ENCODE peak calls at places on chromosomes 2 and 18, in nine cellular contexts. L, Q, C, U, E, Y, Z, D and I are unnamed samples.

GRCh38 chr18:3266062-3266608 is 4.2 kb downstream of the MYL12B start:
- DNase-seq in L (no peak), D (no peak), C (no peak), U (no peak), Q (no peak), Y (no peak), Z (no peak), E (no peak), I (no peak)

GRCh38 chr18:3008546-3008945 is 4.4 kb downstream of the LPIN2 start:
- DNase-seq in E (peak; percentile 28), Q (peak; percentile 20), Z (no peak), U (peak; percentile 37), Y (peak; percentile 14), D (no peak), C (no peak), L (peak; percentile 29), I (no peak)

GRCh38 chr18:74796928-74797576 is 199.4 kb downstream of the ZNF407 start:
- DNase-seq in Q (peak; percentile 36), U (no peak), L (peak; percentile 50), Y (peak; percentile 34), E (peak; percentile 39), D (no peak), Z (no peak), C (no peak), I (peak; percentile 22)

GRCh38 chr18:4960578-4960977 is 236.5 kb downstream of the AKAIN1 start:
- DNase-seq in U (no peak), L (no peak), C (no peak), Y (no peak), E (no peak), Q (no peak), Z (no peak), D (no peak), I (no peak)

GRCh38 chr2:73284296-73285161 is at the start of gene FBXO41:
- DNase-seq in U (no peak), D (peak; percentile 97), E (peak; percentile 32), Y (no peak), Z (no peak), L (peak; percentile 55), Q (no peak), C (peak; percentile 88), I (no peak)

GRCh38 chr18:58695772-58696171 is 24.5 kb downstream of the MALT1 start:
- DNase-seq in D (no peak), Q (no peak), L (no peak), Z (no peak), C (no peak), E (no peak), U (no peak), Y (no peak), I (no peak)

GRCh38 chr2:16012626-16013501 is 72.5 kb downstream of the MYCN start:
- DNase-seq in E (no peak), L (no peak), D (no peak), U (no peak), Y (no peak), C (peak; percentile 70), Z (no peak), Q (no peak), I (no peak)

GRCh38 chr2:136135924-136136906 is 18.3 kb upstream of the CXCR4 start:
- DNase-seq in Z (no peak), L (peak; percentile 26), D (peak; percentile 97), E (no peak), U (no peak), Q (no peak), C (no peak), Y (no peak), I (no peak)

GRCh38 chr2:231321021-231321420 is 74.5 kb upstream of the B3GNT7 start:
- DNase-seq in D (peak; percentile 55), L (no peak), Y (no peak), E (no peak), U (no peak), Z (no peak), Q (no peak), C (no peak), I (no peak)

GRCh38 chr2:112773091-112773490 is 8.7 kb upstream of the CKAP2L start:
- DNase-seq in E (no peak), D (no peak), Z (no peak), C (no peak), L (no peak), Q (no peak), Y (no peak), U (no peak), I (no peak)

GRCh38 chr2:200736646-200737274 is 75.0 kb upstream of the BZW1 start:
- DNase-seq in Z (no peak), Q (no peak), U (no peak), E (peak; percentile 55), D (no peak), Y (no peak), C (peak; percentile 78), L (peak; percentile 45), I (no peak)

GRCh38 chr18:61637319-61637718 is 255.5 kb downstream of the RNF152 start:
- DNase-seq in Y (no peak), Z (no peak), D (no peak), C (peak; percentile 89), E (no peak), Q (no peak), U (no peak), L (no peak), I (no peak)

GRCh38 chr2:126802774-126803421 is 95.8 kb upstream of the TEX51 start:
- DNase-seq in U (no peak), Y (no peak), D (no peak), C (no peak), L (peak; percentile 3), E (no peak), Z (no peak), Q (no peak), I (no peak)

GRCh38 chr2:205060269-205060668 is 515.0 kb downstream of the PARD3B start:
- DNase-seq in C (no peak), Q (no peak), U (peak; percentile 45), E (no peak), L (peak; percentile 4), Z (peak; percentile 15), Y (peak; percentile 35), D (no peak), I (peak; percentile 55)

GRCh38 chr2:148161909-148162308 is 141.0 kb downstream of the MBD5 start:
- DNase-seq in E (no peak), D (no peak), L (no peak), Y (no peak), Z (no peak), U (no peak), Q (no peak), C (no peak), I (no peak)

GRCh38 chr2:46847185-46847710 is 68.4 kb downstream of the MCFD2 start:
- DNase-seq in Q (no peak), Y (peak; percentile 73), L (peak; percentile 98), E (peak; percentile 99), D (no peak), C (no peak), Z (peak; percentile 92), U (peak; percentile 85), I (peak; percentile 100)

GRCh38 chr2:144078091-144078490 is 441.8 kb downstream of the ZEB2 start:
- DNase-seq in D (no peak), C (no peak), Y (no peak), Z (no peak), U (no peak), Q (no peak), L (peak; percentile 62), E (peak; percentile 68), I (no peak)

GRCh38 chr2:235685024-235685721 is 191.3 kb downstream of the AGAP1 start:
- DNase-seq in Y (no peak), D (peak; percentile 92), E (peak; percentile 41), Z (no peak), L (peak; percentile 27), Q (no peak), U (no peak), C (no peak), I (no peak)

GRCh38 chr2:145597809-145598208 is 1077.9 kb upstream of the ZEB2 start:
- DNase-seq in Y (no peak), E (peak; percentile 81), D (no peak), U (no peak), C (no peak), Q (no peak), Z (no peak), L (peak; percentile 85), I (no peak)

GRCh38 chr2:10020001-10020400 is 23.3 kb upstream of the KLF11 start:
- DNase-seq in Z (no peak), C (no peak), Q (no peak), L (no peak), E (no peak), U (no peak), D (no peak), Y (no peak), I (no peak)

DNA sequence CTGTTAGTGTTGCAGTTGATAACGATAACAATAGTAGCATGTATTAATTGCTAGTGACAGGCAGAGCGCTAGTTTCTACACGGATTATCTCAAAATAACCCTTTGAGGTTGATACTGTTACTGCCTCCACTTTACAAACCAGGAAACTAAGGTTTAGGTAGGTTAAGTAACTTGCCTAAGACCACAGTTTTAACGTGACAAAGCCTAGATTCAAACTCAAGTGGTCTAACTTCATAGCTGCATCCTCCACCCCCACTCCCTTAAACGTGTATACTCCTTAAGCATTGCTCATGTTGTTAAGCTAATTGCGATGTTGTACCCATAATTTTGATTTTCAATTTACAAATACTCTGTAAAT is 1.2 kb downstream of the ME2 start:
- DNase-seq in Y (no peak), C (no peak), D (peak; percentile 53), U (no peak), E (peak; percentile 5), Z (no peak), Q (no peak), L (no peak), I (no peak)
- H3K4me3 ChIP-seq in Y (peak overlapping the region; percentile 69), C (peak overlapping the region; percentile 89), D (peak overlapping the region; percentile 85), U (peak overlapping the region; percentile 73), E (peak overlapping the region; percentile 82), Z (peak overlapping the region; percentile 63), Q (peak overlapping the region; percentile 53), L (peak overlapping the region; percentile 67), I (peak overlapping the region; percentile 83)

GRCh38 chr2:102187191-102188150 is 648 bp downstream of the IL1RL2 start:
- DNase-seq in U (no peak), C (peak; percentile 48), D (no peak), E (peak; percentile 61), L (peak; percentile 72), Q (no peak), Y (no peak), Z (no peak), I (no peak)
- TF ChIP-seq CTCF in U (peak; percentile 25), C (peak; percentile 54), D (no peak), E (peak; percentile 53), L (peak; percentile 49), Q (no peak), Y (peak; percentile 36), Z (no peak), I (peak; percentile 49)

GRCh38 chr2:177332041-177332991 is 60.3 kb upstream of the AGPS start:
- DNase-seq in Y (no peak), Z (peak; percentile 61), L (peak; percentile 89), U (no peak), D (peak; percentile 81), Q (peak; percentile 46), E (peak; percentile 91), C (peak; percentile 73), I (no peak)
- H3K4me3 ChIP-seq in Y (no peak overlapping the region), Z (no peak overlapping the region), L (no peak overlapping the region), U (no peak overlapping the region), D (no peak overlapping the region), Q (no peak overlapping the region), E (no peak overlapping the region), C (no peak overlapping the region), I (no peak overlapping the region)

DNA sequence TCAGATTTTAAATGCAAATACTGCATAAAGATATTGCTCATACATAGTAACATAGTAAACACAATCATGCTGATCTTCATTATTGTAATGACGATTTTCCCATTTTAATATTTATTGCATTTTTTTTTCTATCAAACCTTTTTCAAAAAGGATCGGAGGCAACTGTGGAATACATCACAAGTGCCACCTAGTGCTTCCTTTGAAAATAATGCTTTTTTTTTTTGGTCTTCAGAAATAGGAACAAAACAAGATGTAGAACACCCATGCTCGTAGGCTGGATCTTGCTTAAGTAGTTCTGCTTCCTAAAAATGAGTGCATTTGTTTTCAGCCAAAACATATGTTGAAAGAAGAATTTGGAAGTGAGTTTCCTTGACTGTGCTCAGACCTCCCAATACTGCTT is 35.7 kb upstream of the GPR155 start:
- DNase-seq in U (no peak), L (peak; percentile 19), Q (no peak), C (no peak), D (peak; percentile 58), E (peak; percentile 25), Z (no peak), Y (no peak), I (no peak)
- TF ChIP-seq CTCF in U (peak; percentile 28), L (peak; percentile 30), Q (peak; percentile 52), C (peak; percentile 52), D (no peak), E (peak; percentile 16), Z (no peak), Y (peak; percentile 20), I (no peak)